ENCODE peak calls at places on chromosome 19, in four cellular contexts. One of them, this sample, is unnamed.

GRCh38 chr19:781800-782194 is 15.5 kb upstream of the PTBP1 start:
- DNase-seq in astrocyte: no peak
- DNase-seq in mucosa of descending colon: no peak
- DNase-seq in heart right ventricle: no peak
- DNase-seq in this sample: no peak

GRCh38 chr19:5594521-5594950 is 26.8 kb upstream of the TINCR start:
- DNase-seq in astrocyte: no peak
- DNase-seq in mucosa of descending colon: no peak
- DNase-seq in heart right ventricle: no peak
- DNase-seq in this sample: no peak

GRCh38 chr19:12035220-12036172 is at the start of gene ZNF433:
- DNase-seq in heart right ventricle: peak; percentile 96
- DNase-seq in astrocyte: peak; percentile 66
- DNase-seq in mucosa of descending colon: peak; percentile 94
- DNase-seq in this sample: peak; percentile 96

GRCh38 chr19:12995596-12996541 is 594 bp downstream of the NFIX start:
- DNase-seq in astrocyte: no peak
- DNase-seq in heart right ventricle: peak; percentile 61
- DNase-seq in mucosa of descending colon: no peak
- DNase-seq in this sample: no peak

GRCh38 chr19:43739836-43740235 is 14.9 kb downstream of the SMG9 start:
- DNase-seq in heart right ventricle: no peak
- DNase-seq in mucosa of descending colon: peak; percentile 87
- DNase-seq in astrocyte: no peak
- DNase-seq in this sample: no peak

GRCh38 chr19:47232422-47233211 is 1.6 kb upstream of the BBC3 start:
- DNase-seq in heart right ventricle: no peak
- DNase-seq in astrocyte: peak; percentile 72
- DNase-seq in mucosa of descending colon: peak; percentile 71
- DNase-seq in this sample: no peak

GRCh38 chr19:1408300-1409203 is 1.2 kb downstream of the DAZAP1 start:
- DNase-seq in astrocyte: peak; percentile 36
- DNase-seq in heart right ventricle: peak; percentile 44
- DNase-seq in mucosa of descending colon: peak; percentile 80
- DNase-seq in this sample: no peak

GRCh38 chr19:33678796-33679195 is 57.0 kb downstream of the CHST8 start:
- DNase-seq in astrocyte: no peak
- DNase-seq in mucosa of descending colon: no peak
- DNase-seq in heart right ventricle: no peak
- DNase-seq in this sample: no peak

GRCh38 chr19:50896591-50897190 is 14.5 kb downstream of the KLK4 start:
- DNase-seq in heart right ventricle: no peak
- DNase-seq in astrocyte: peak; percentile 8
- DNase-seq in mucosa of descending colon: no peak
- DNase-seq in this sample: no peak

GRCh38 chr19:10402441-10403038 is 802 bp downstream of the CDC37 start:
- DNase-seq in mucosa of descending colon: no peak
- DNase-seq in astrocyte: no peak
- DNase-seq in heart right ventricle: peak; percentile 76
- DNase-seq in this sample: no peak

GRCh38 chr19:39802958-39803357 is 24.3 kb downstream of the LEUTX start:
- DNase-seq in heart right ventricle: no peak
- DNase-seq in mucosa of descending colon: no peak
- DNase-seq in astrocyte: no peak
- DNase-seq in this sample: no peak

GRCh38 chr19:35861640-35862160 is 5.0 kb downstream of the KIRREL2 start:
- DNase-seq in mucosa of descending colon: no peak
- DNase-seq in astrocyte: no peak
- DNase-seq in heart right ventricle: no peak
- DNase-seq in this sample: no peak

GRCh38 chr19:52567921-52568320 is 2.2 kb upstream of the ZNF701 start:
- DNase-seq in astrocyte: no peak
- DNase-seq in mucosa of descending colon: no peak
- DNase-seq in heart right ventricle: no peak
- DNase-seq in this sample: no peak

GRCh38 chr19:32651729-32652140 is 23.2 kb downstream of the ANKRD27 start:
- DNase-seq in astrocyte: no peak
- DNase-seq in mucosa of descending colon: no peak
- DNase-seq in heart right ventricle: peak; percentile 36
- DNase-seq in this sample: no peak
- TF ChIP-seq CTCF in astrocyte: no peak
- TF ChIP-seq CTCF in mucosa of descending colon: no peak
- TF ChIP-seq CTCF in heart right ventricle: no peak
- TF ChIP-seq CTCF in this sample: no peak

GRCh38 chr19:29724102-29724641 is 9.1 kb upstream of the C19orf12 start:
- DNase-seq in mucosa of descending colon: no peak
- DNase-seq in heart right ventricle: no peak
- DNase-seq in astrocyte: peak; percentile 5
- DNase-seq in this sample: no peak
- TF ChIP-seq CTCF in mucosa of descending colon: no peak
- TF ChIP-seq CTCF in heart right ventricle: no peak
- TF ChIP-seq CTCF in astrocyte: no peak
- TF ChIP-seq CTCF in this sample: no peak

DNA sequence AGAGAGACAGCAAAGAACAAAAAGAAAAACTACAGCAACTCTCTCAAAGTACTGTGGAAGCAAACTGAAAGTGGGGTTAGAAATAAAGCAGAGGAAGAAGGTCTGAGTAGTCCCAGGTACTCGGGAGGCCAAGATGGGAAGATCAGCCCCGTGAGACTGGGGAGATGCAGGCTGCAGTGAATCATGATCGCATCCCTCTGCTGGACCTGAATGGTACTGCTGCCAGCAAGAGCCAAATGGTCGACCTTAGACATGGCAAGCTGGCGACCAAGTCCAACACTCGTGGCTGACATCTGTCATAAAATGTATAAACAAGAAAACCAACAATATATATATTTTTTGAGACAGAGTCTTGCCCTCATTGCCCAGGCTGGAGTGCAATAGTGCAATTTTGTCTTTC is 33.7 kb upstream of the ZNF724 start:
- DNase-seq in heart right ventricle: peak; percentile 12
- DNase-seq in astrocyte: peak; percentile 5
- DNase-seq in mucosa of descending colon: no peak
- DNase-seq in this sample: no peak
- TF ChIP-seq CTCF in heart right ventricle: no peak
- TF ChIP-seq CTCF in astrocyte: peak; percentile 31
- TF ChIP-seq CTCF in mucosa of descending colon: peak; percentile 84
- TF ChIP-seq CTCF in this sample: peak; percentile 37

GRCh38 chr19:48363810-48364563 is at the start of the genes SYNGR4 and TMEM143:
- DNase-seq in astrocyte: peak; percentile 95
- DNase-seq in mucosa of descending colon: peak; percentile 100
- DNase-seq in heart right ventricle: peak; percentile 99
- DNase-seq in this sample: peak; percentile 90

GRCh38 chr19:48361912-48362311 is 1.8 kb downstream of the TMEM143 start:
- DNase-seq in heart right ventricle: no peak
- DNase-seq in astrocyte: no peak
- DNase-seq in mucosa of descending colon: no peak
- DNase-seq in this sample: no peak

GRCh38 chr19:48363500-48363809 is 285 bp downstream of the TMEM143 start:
- DNase-seq in heart right ventricle: no peak
- DNase-seq in mucosa of descending colon: peak; percentile 82
- DNase-seq in astrocyte: no peak
- DNase-seq in this sample: no peak

GRCh38 chr19:48364564-48365363 is 597 bp downstream of the SYNGR4 start:
- DNase-seq in astrocyte: no peak
- DNase-seq in heart right ventricle: peak; percentile 16
- DNase-seq in mucosa of descending colon: peak; percentile 59
- DNase-seq in this sample: no peak

GRCh38 chr19:48362716-48363499 is 832 bp downstream of the TMEM143 start:
- DNase-seq in mucosa of descending colon: peak; percentile 98
- DNase-seq in heart right ventricle: peak; percentile 96
- DNase-seq in astrocyte: peak; percentile 89
- DNase-seq in this sample: peak; percentile 74
- TF ChIP-seq CTCF in mucosa of descending colon: no peak
- TF ChIP-seq CTCF in heart right ventricle: no peak
- TF ChIP-seq CTCF in astrocyte: no peak
- TF ChIP-seq CTCF in this sample: no peak